ENCODE peak calls at places on chromosomes 5 and 9, in ten cellular contexts. H is Calu3; C is T-helper 2 cell; D is endodermal cell; V is activated CD4-positive, alpha-beta T cell treated with anti-CD3 and anti-CD28 coated beads, Interleukin-2, amount 50 U/mL, for 24 hours; E is effector memory CD4-positive, alpha-beta T cell; G is HEK293T; O is stimulated activated CD8-positive, alpha-beta memory T cell treated with anti-CD3 and anti-CD28 coated beads, Interleukin-4, amount 100 ng/mL, for 4 hours; R is A549; T is T1000. L is an unnamed sample.

GRCh38 chr9:127132921-127133647 is 10.6 kb upstream of the ANGPTL2 start:
- DNase-seq in H (no peak), C (no peak), D (peak), V (no peak), E (no peak), G (no peak), O (no peak), R (no peak), T (no peak), L (no peak)

GRCh38 chr9:74496819-74497749 is at the start of gene RORB:
- DNase-seq in H (peak), C (peak), D (peak), V (no peak), E (no peak), G (peak), O (peak), R (no peak), T (peak), L (no peak)

GRCh38 chr9:126125177-126125576 is 201.5 kb upstream of the MVB12B start:
- DNase-seq in H (no peak), C (no peak), D (peak), V (no peak), E (no peak), G (no peak), O (no peak), R (no peak), T (no peak), L (no peak)

GRCh38 chr9:96674914-96675538 is 19.9 kb upstream of the PRXL2C start:
- DNase-seq in H (peak), C (no peak), D (no peak), V (no peak), E (no peak), G (no peak), O (no peak), R (no peak), T (no peak), L (no peak)

GRCh38 chr5:113675166-113675565 is 161.7 kb downstream of the YTHDC2 start:
- DNase-seq in H (no peak), C (no peak), D (no peak), V (no peak), E (no peak), G (no peak), O (no peak), R (no peak), T (no peak), L (no peak)

GRCh38 chr5:78506296-78507049 is 142.1 kb downstream of the LHFPL2 start:
- DNase-seq in H (no peak), C (no peak), D (peak), V (no peak), E (no peak), G (no peak), O (no peak), R (no peak), T (no peak), L (no peak)

GRCh38 chr5:9512452-9512851 is 33.4 kb downstream of the SEMA5A start:
- DNase-seq in H (no peak), C (no peak), D (no peak), V (no peak), E (no peak), G (no peak), O (no peak), R (no peak), T (no peak), L (no peak)

GRCh38 chr5:42626462-42626861 is 130.2 kb upstream of the CCDC152 start:
- DNase-seq in H (no peak), C (no peak), D (no peak), V (no peak), E (no peak), G (no peak), O (no peak), R (no peak), T (no peak), L (no peak)

GRCh38 chr5:76703707-76704106 is 12.2 kb upstream of the F2R start:
- DNase-seq in H (no peak), C (no peak), D (no peak), V (no peak), E (no peak), G (no peak), O (no peak), R (no peak), T (no peak), L (no peak)

GRCh38 chr5:58543723-58544122 is 39.2 kb upstream of the RAB3C start:
- DNase-seq in H (no peak), C (no peak), D (no peak), V (no peak), E (no peak), G (no peak), O (no peak), R (no peak), T (no peak), L (no peak)

GRCh38 chr9:95511232-95511951 is 5.4 kb downstream of the PTCH1 start:
- DNase-seq in H (no peak), C (peak), D (peak), V (peak), E (no peak), G (peak), O (no peak), R (peak), T (peak), L (no peak)

GRCh38 chr5:142048272-142048671 is 35.4 kb upstream of the GNPDA1 start:
- DNase-seq in H (no peak), C (no peak), D (peak), V (no peak), E (no peak), G (no peak), O (no peak), R (no peak), T (no peak), L (no peak)

GRCh38 chr5:28505121-28505520 is 1466.7 kb upstream of the CDH9 start:
- DNase-seq in H (no peak), C (no peak), D (no peak), V (no peak), E (no peak), G (no peak), O (no peak), R (no peak), T (no peak), L (no peak)

GRCh38 chr9:81389569-81389993 is 299.8 kb downstream of the TLE1 start:
- DNase-seq in H (peak), C (no peak), D (no peak), V (no peak), E (no peak), G (no peak), O (no peak), R (peak), T (peak), L (peak)

GRCh38 chr9:37503736-37504135 is 18.0 kb downstream of the POLR1E start:
- DNase-seq in H (no peak), C (peak), D (no peak), V (no peak), E (peak), G (no peak), O (peak), R (no peak), T (no peak), L (no peak)

GRCh38 chr5:132225165-132226032 is 2.3 kb downstream of the P4HA2 start:
- DNase-seq in H (peak), C (no peak), D (peak), V (no peak), E (no peak), G (no peak), O (no peak), R (no peak), T (peak), L (peak)

GRCh38 chr9:85136978-85137377 is 467.4 kb downstream of the NTRK2 start:
- DNase-seq in H (no peak), C (no peak), D (no peak), V (no peak), E (no peak), G (no peak), O (no peak), R (no peak), T (no peak), L (no peak)

GRCh38 chr5:150251504-150251903 is 38.1 kb downstream of the CAMK2A start:
- DNase-seq in H (no peak), C (no peak), D (no peak), V (no peak), E (no peak), G (no peak), O (no peak), R (no peak), T (no peak), L (no peak)

GRCh38 chr5:91280942-91281269 is 102.2 kb downstream of the ARRDC3 start:
- DNase-seq in H (no peak), C (no peak), D (no peak), V (no peak), E (no peak), G (no peak), O (no peak), R (no peak), T (no peak), L (no peak)